ENCODE peak calls at places on chromosomes 12 and 14, in six cellular contexts. J is body of pancreas, D is neural progenitor cell, M is lower lobe of right lung, K is heart left ventricle, A is iPS DF 6.9. R is an unnamed sample.

GRCh38 chr12:113955109-113955970 is 10.8 kb downstream of the RBM19 start:
- DNase-seq in J (peak; percentile 29), D (peak; percentile 62), M (no peak), K (no peak), A (no peak), R (no peak)

GRCh38 chr14:59055439-59056045 is 132.9 kb upstream of the DAAM1 start:
- DNase-seq in J (peak; percentile 30), D (peak; percentile 63), M (no peak), K (no peak), A (no peak), R (no peak)

GRCh38 chr12:34400423-34400881 is 378.2 kb downstream of the ALG10 start:
- DNase-seq in J (no peak), D (no peak), M (peak; percentile 29), K (peak; percentile 7), A (no peak), R (no peak)

GRCh38 chr12:103665971-103666370 is 78.9 kb downstream of the STAB2 start:
- DNase-seq in J (no peak), D (no peak), M (no peak), K (no peak), A (no peak), R (no peak)

GRCh38 chr12:85823436-85824179 is 12.6 kb downstream of the RASSF9 start:
- DNase-seq in J (no peak), D (no peak), M (no peak), K (no peak), A (no peak), R (no peak)

GRCh38 chr14:30559638-30560071 is 697 bp downstream of the G2E3 start:
- DNase-seq in J (no peak), D (peak; percentile 75), M (no peak), K (no peak), A (no peak), R (no peak)

GRCh38 chr12:113242018-113242418 is 20.8 kb downstream of the TPCN1 start:
- DNase-seq in J (peak; percentile 79), D (no peak), M (peak; percentile 80), K (peak; percentile 45), A (no peak), R (peak; percentile 92)

GRCh38 chr12:12007001-12007712 is 63.6 kb upstream of the BCL2L14 start:
- DNase-seq in J (no peak), D (no peak), M (no peak), K (no peak), A (no peak), R (no peak)

GRCh38 chr12:57899010-57899662 is 42.2 kb upstream of the ATP23 start:
- DNase-seq in J (no peak), D (no peak), M (no peak), K (peak; percentile 51), A (no peak), R (peak; percentile 81)

GRCh38 chr14:23117371-23118020 is 1.6 kb downstream of the CEBPE start:
- DNase-seq in J (no peak), D (no peak), M (no peak), K (no peak), A (no peak), R (no peak)

GRCh38 chr14:50082784-50083466 is 33.4 kb downstream of the VCPKMT start:
- DNase-seq in J (no peak), D (no peak), M (no peak), K (no peak), A (no peak), R (no peak)

GRCh38 chr12:111312708-111313107 is 56.2 kb downstream of the PHETA1 start:
- DNase-seq in J (no peak), D (no peak), M (no peak), K (no peak), A (no peak), R (no peak)

GRCh38 chr12:19288603-19289244 is 150.6 kb upstream of the AEBP2 start:
- DNase-seq in J (no peak), D (peak; percentile 37), M (no peak), K (no peak), A (no peak), R (no peak)

GRCh38 chr14:95741051-95741490 is 27.1 kb upstream of the TCL1A start:
- DNase-seq in J (no peak), D (no peak), M (no peak), K (no peak), A (no peak), R (no peak)

GRCh38 chr12:90497923-90498545 is 456.9 kb downstream of the CCER1 start:
- DNase-seq in J (no peak), D (no peak), M (no peak), K (no peak), A (no peak), R (no peak)
- H3K4me1 ChIP-seq in J (no peaks in the 10 kb centered on the region), D (no peaks in the 10 kb centered on the region), M (no peaks in the 10 kb centered on the region), K (no peaks in the 10 kb centered on the region), A (no peaks in the 10 kb centered on the region), R (no peaks in the 10 kb centered on the region)

GRCh38 chr14:90301122-90301521 is 30.6 kb downstream of the NRDE2 start:
- DNase-seq in J (no peak), D (no peak), M (no peak), K (no peak), A (no peak), R (no peak)
- H3K4me1 ChIP-seq in J (peaks cover 12% of the 10 kb centered on the region), D (no peaks in the 10 kb centered on the region), M (peaks cover 20% of the 10 kb centered on the region), K (peaks cover 12% of the 10 kb centered on the region), A (peaks cover 7% of the 10 kb centered on the region), R (peaks cover 32% of the 10 kb centered on the region)

GRCh38 chr14:91330846-91331245 is 86.3 kb upstream of the GPR68 start:
- DNase-seq in J (no peak), D (no peak), M (no peak), K (no peak), A (no peak), R (no peak)

GRCh38 chr14:91328313-91329050 is 84.0 kb upstream of the GPR68 start:
- DNase-seq in J (no peak), D (no peak), M (no peak), K (no peak), A (no peak), R (no peak)

GRCh38 chr14:91329615-91330014 is 85.1 kb upstream of the GPR68 start:
- DNase-seq in J (no peak), D (no peak), M (no peak), K (no peak), A (no peak), R (no peak)

GRCh38 chr14:91331761-91332447 is 85.7 kb downstream of the CCDC88C start:
- DNase-seq in J (no peak), D (no peak), M (peak; percentile 82), K (no peak), A (no peak), R (no peak)

DNA sequence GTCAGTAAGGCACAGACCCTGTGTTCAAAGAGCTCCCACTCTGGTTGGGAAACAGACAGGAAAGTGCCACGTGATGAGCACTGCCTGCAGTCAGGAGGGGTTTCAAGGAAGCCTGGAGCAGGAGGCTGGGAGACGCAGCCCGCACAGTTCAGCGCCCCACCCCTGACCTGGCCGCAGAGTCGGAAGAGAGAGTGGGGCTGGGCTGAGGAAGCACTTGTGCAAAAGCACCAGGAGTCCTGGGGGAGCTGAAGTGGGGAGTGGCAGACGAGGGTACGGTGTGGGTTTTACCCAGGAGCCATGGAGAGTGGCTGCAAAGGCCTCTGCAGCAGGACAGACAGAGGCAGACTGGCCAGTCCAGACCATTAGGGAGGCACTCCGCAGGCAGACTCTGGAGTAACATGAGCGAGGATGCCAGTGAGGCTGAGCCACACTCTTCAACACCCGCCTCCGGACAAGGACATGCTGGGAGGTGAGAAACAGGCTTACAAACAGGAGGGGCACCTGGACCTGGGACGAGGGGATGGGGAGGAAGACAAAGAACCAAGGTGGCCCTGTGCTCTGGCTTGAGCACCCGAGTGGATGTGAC is 85.7 kb upstream of the GPR68 start:
- DNase-seq in J (no peak), D (no peak), M (peak; percentile 81), K (no peak), A (no peak), R (no peak)
- H3K4me1 ChIP-seq in J (peaks cover 9% of the 10 kb centered on the region), D (no peaks in the 10 kb centered on the region), M (peaks cover 57% of the 10 kb centered on the region), K (peaks cover 19% of the 10 kb centered on the region), A (no peaks in the 10 kb centered on the region), R (peaks cover 3% of the 10 kb centered on the region)

GRCh38 chr12:6692888-6693287 is 3.7 kb upstream of the ZNF384 start:
- DNase-seq in J (no peak), D (no peak), M (no peak), K (no peak), A (no peak), R (no peak)

GRCh38 chr12:6695313-6696045 is 5.1 kb downstream of the PIANP start:
- DNase-seq in J (no peak), D (no peak), M (no peak), K (no peak), A (no peak), R (no peak)

GRCh38 chr12:6696690-6697583 is 3.7 kb downstream of the PIANP start:
- DNase-seq in J (no peak), D (no peak), M (no peak), K (no peak), A (no peak), R (no peak)

GRCh38 chr12:6693832-6694355 is 4.7 kb upstream of the ZNF384 start:
- DNase-seq in J (no peak), D (no peak), M (no peak), K (no peak), A (no peak), R (no peak)

GRCh38 chr12:6694701-6695100 is 5.5 kb upstream of the ZNF384 start:
- DNase-seq in J (no peak), D (no peak), M (no peak), K (no peak), A (no peak), R (no peak)
- H3K4me1 ChIP-seq in J (peaks cover 9% of the 10 kb centered on the region), D (peaks cover 14% of the 10 kb centered on the region), M (peaks cover 18% of the 10 kb centered on the region), K (peaks cover 4% of the 10 kb centered on the region), A (peaks cover 3% of the 10 kb centered on the region), R (peaks cover 11% of the 10 kb centered on the region)

R was measured in gastrocnemius medialis.